ENCODE peak calls at places on chromosome 3, in eight cellular contexts. One of them, this sample, is unnamed. For H3K4me1, the result is how much of the 10 kb centered on the place peaks cover.

GRCh38 chr3:133591271-133591742 is 17.8 kb downstream of the CDV3 start:
- DNase-seq in neural progenitor cell: no peak
- DNase-seq in tibial artery: no peak
- DNase-seq in IMR-90: peak
- DNase-seq in colonic mucosa: no peak
- DNase-seq in breast epithelium: no peak
- DNase-seq in fibroblast of lung: peak
- DNase-seq in GM23248: peak
- DNase-seq in this sample: peak

GRCh38 chr3:27596334-27596841 is 112.2 kb upstream of the SLC4A7 start:
- DNase-seq in neural progenitor cell: no peak
- DNase-seq in tibial artery: no peak
- DNase-seq in IMR-90: peak
- DNase-seq in colonic mucosa: peak
- DNase-seq in breast epithelium: no peak
- DNase-seq in fibroblast of lung: peak
- DNase-seq in GM23248: peak
- DNase-seq in this sample: no peak

GRCh38 chr3:150215616-150216015 is 192.5 kb upstream of the TSC22D2 start:
- DNase-seq in neural progenitor cell: no peak
- DNase-seq in tibial artery: no peak
- DNase-seq in IMR-90: peak
- DNase-seq in colonic mucosa: no peak
- DNase-seq in breast epithelium: no peak
- DNase-seq in fibroblast of lung: peak
- DNase-seq in GM23248: no peak
- DNase-seq in this sample: no peak

GRCh38 chr3:105334138-105334882 is 32.4 kb upstream of the ALCAM start:
- DNase-seq in neural progenitor cell: no peak
- DNase-seq in tibial artery: no peak
- DNase-seq in IMR-90: peak
- DNase-seq in colonic mucosa: no peak
- DNase-seq in breast epithelium: no peak
- DNase-seq in fibroblast of lung: peak
- DNase-seq in GM23248: peak
- DNase-seq in this sample: no peak

GRCh38 chr3:55362206-55362960 is 124.7 kb downstream of the WNT5A start:
- DNase-seq in neural progenitor cell: no peak
- DNase-seq in tibial artery: no peak
- DNase-seq in IMR-90: peak
- DNase-seq in colonic mucosa: no peak
- DNase-seq in breast epithelium: no peak
- DNase-seq in fibroblast of lung: peak
- DNase-seq in GM23248: peak
- DNase-seq in this sample: no peak

GRCh38 chr3:61954097-61954528 is 392.7 kb downstream of the PTPRG start:
- DNase-seq in neural progenitor cell: no peak
- DNase-seq in tibial artery: no peak
- DNase-seq in IMR-90: peak
- DNase-seq in colonic mucosa: no peak
- DNase-seq in breast epithelium: no peak
- DNase-seq in fibroblast of lung: peak
- DNase-seq in GM23248: peak
- DNase-seq in this sample: peak

GRCh38 chr3:48652923-48653715 is 9.6 kb downstream of the CELSR3 start:
- DNase-seq in neural progenitor cell: no peak
- DNase-seq in tibial artery: no peak
- DNase-seq in IMR-90: no peak
- DNase-seq in colonic mucosa: no peak
- DNase-seq in breast epithelium: no peak
- DNase-seq in fibroblast of lung: no peak
- DNase-seq in GM23248: no peak
- DNase-seq in this sample: no peak

GRCh38 chr3:73623996-73624362 is 762 bp downstream of the PDZRN3 start:
- DNase-seq in neural progenitor cell: peak
- DNase-seq in tibial artery: peak
- DNase-seq in IMR-90: peak
- DNase-seq in colonic mucosa: peak
- DNase-seq in breast epithelium: no peak
- DNase-seq in fibroblast of lung: peak
- DNase-seq in GM23248: peak
- DNase-seq in this sample: no peak

GRCh38 chr3:188133646-188134045 is 20.3 kb upstream of the LPP start:
- DNase-seq in neural progenitor cell: no peak
- DNase-seq in tibial artery: no peak
- DNase-seq in IMR-90: peak
- DNase-seq in colonic mucosa: no peak
- DNase-seq in breast epithelium: no peak
- DNase-seq in fibroblast of lung: peak
- DNase-seq in GM23248: peak
- DNase-seq in this sample: peak

GRCh38 chr3:100089802-100090668 is 24.3 kb downstream of the FILIP1L start:
- DNase-seq in neural progenitor cell: peak
- DNase-seq in tibial artery: no peak
- DNase-seq in IMR-90: peak
- DNase-seq in colonic mucosa: no peak
- DNase-seq in breast epithelium: no peak
- DNase-seq in fibroblast of lung: peak
- DNase-seq in GM23248: peak
- DNase-seq in this sample: peak

GRCh38 chr3:119695480-119695879 is 7.3 kb upstream of the CFAP91 start:
- DNase-seq in neural progenitor cell: no peak
- DNase-seq in tibial artery: no peak
- DNase-seq in IMR-90: peak
- DNase-seq in colonic mucosa: no peak
- DNase-seq in breast epithelium: no peak
- DNase-seq in fibroblast of lung: no peak
- DNase-seq in GM23248: peak
- DNase-seq in this sample: peak

GRCh38 chr3:96000963-96001362 is 813.4 kb upstream of the EPHA6 start:
- DNase-seq in neural progenitor cell: peak
- DNase-seq in tibial artery: no peak
- DNase-seq in IMR-90: no peak
- DNase-seq in colonic mucosa: peak
- DNase-seq in breast epithelium: no peak
- DNase-seq in fibroblast of lung: no peak
- DNase-seq in GM23248: no peak
- DNase-seq in this sample: no peak

DNA sequence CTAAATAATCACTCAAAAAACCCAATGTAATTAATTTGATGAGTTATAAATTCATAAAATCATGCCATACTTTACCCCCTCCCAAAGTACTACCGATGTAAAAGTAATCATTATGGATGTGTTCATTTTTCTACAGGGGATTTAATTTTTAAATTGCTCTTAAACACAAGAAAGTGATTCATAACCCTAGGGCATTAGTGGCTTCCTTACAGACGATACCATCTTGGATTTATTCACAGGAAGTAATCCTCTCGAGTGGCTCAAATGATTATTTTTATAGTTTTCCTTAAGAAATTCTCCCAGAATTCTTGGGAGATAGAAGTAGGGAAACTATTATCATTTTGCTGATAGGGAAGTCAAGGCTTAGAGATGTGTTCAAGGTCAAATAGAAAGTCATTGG is 80.9 kb downstream of the PEX5L start:
- DNase-seq in neural progenitor cell: no peak
- DNase-seq in tibial artery: no peak
- DNase-seq in IMR-90: no peak
- DNase-seq in colonic mucosa: no peak
- DNase-seq in breast epithelium: no peak
- DNase-seq in fibroblast of lung: no peak
- DNase-seq in GM23248: no peak
- DNase-seq in this sample: no peak
- H3K4me1 ChIP-seq in neural progenitor cell: under half
- H3K4me1 ChIP-seq in tibial artery: under half
- H3K4me1 ChIP-seq in IMR-90: under half
- H3K4me1 ChIP-seq in colonic mucosa: under half
- H3K4me1 ChIP-seq in breast epithelium: under half
- H3K4me1 ChIP-seq in fibroblast of lung: under half
- H3K4me1 ChIP-seq in GM23248: under half
- H3K4me1 ChIP-seq in this sample: under half

GRCh38 chr3:127387119-127387518 is 99.3 kb upstream of the PRR20G start:
- DNase-seq in neural progenitor cell: no peak
- DNase-seq in tibial artery: no peak
- DNase-seq in IMR-90: no peak
- DNase-seq in colonic mucosa: no peak
- DNase-seq in breast epithelium: no peak
- DNase-seq in fibroblast of lung: no peak
- DNase-seq in GM23248: no peak
- DNase-seq in this sample: no peak

GRCh38 chr3:127389415-127389814 is 101.6 kb upstream of the PRR20G start:
- DNase-seq in neural progenitor cell: no peak
- DNase-seq in tibial artery: no peak
- DNase-seq in IMR-90: no peak
- DNase-seq in colonic mucosa: no peak
- DNase-seq in breast epithelium: no peak
- DNase-seq in fibroblast of lung: peak
- DNase-seq in GM23248: peak
- DNase-seq in this sample: no peak

GRCh38 chr3:127387556-127388153 is 99.8 kb upstream of the PRR20G start:
- DNase-seq in neural progenitor cell: no peak
- DNase-seq in tibial artery: no peak
- DNase-seq in IMR-90: no peak
- DNase-seq in colonic mucosa: no peak
- DNase-seq in breast epithelium: no peak
- DNase-seq in fibroblast of lung: no peak
- DNase-seq in GM23248: no peak
- DNase-seq in this sample: no peak

GRCh38 chr3:127389913-127390312 is 102.1 kb upstream of the PRR20G start:
- DNase-seq in neural progenitor cell: no peak
- DNase-seq in tibial artery: no peak
- DNase-seq in IMR-90: no peak
- DNase-seq in colonic mucosa: no peak
- DNase-seq in breast epithelium: no peak
- DNase-seq in fibroblast of lung: no peak
- DNase-seq in GM23248: no peak
- DNase-seq in this sample: no peak

GRCh38 chr3:127388412-127388811 is 100.6 kb upstream of the PRR20G start:
- DNase-seq in neural progenitor cell: no peak
- DNase-seq in tibial artery: no peak
- DNase-seq in IMR-90: no peak
- DNase-seq in colonic mucosa: no peak
- DNase-seq in breast epithelium: no peak
- DNase-seq in fibroblast of lung: no peak
- DNase-seq in GM23248: no peak
- DNase-seq in this sample: no peak
- H3K4me1 ChIP-seq in neural progenitor cell: under half
- H3K4me1 ChIP-seq in tibial artery: under half
- H3K4me1 ChIP-seq in IMR-90: under half
- H3K4me1 ChIP-seq in colonic mucosa: under half
- H3K4me1 ChIP-seq in breast epithelium: under half
- H3K4me1 ChIP-seq in fibroblast of lung: under half
- H3K4me1 ChIP-seq in GM23248: under half
- H3K4me1 ChIP-seq in this sample: under half

DNA sequence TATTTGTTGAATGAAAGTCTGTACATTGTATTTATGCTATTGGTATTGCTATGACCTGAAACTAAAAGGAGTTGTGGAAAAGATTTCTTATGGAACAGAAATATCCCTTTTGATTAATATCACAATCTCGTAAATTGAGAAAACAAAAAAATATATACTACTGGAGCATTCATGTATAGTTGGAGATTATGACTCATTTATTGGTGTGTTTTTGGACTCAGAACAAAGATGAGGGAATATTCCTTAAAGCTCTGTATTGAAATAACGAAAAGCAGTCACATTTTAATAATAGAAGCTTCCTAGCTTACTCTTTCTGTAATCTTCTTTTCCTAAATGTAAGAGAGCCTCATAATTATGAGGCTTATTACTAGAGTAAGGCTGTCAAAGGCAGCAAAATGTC is 14.3 kb downstream of the CTNNB1 start:
- DNase-seq in neural progenitor cell: no peak
- DNase-seq in tibial artery: no peak
- DNase-seq in IMR-90: no peak
- DNase-seq in colonic mucosa: no peak
- DNase-seq in breast epithelium: no peak
- DNase-seq in fibroblast of lung: no peak
- DNase-seq in GM23248: peak
- DNase-seq in this sample: no peak
- H3K4me1 ChIP-seq in neural progenitor cell: under half
- H3K4me1 ChIP-seq in tibial artery: half or more
- H3K4me1 ChIP-seq in IMR-90: under half
- H3K4me1 ChIP-seq in colonic mucosa: under half
- H3K4me1 ChIP-seq in breast epithelium: under half
- H3K4me1 ChIP-seq in fibroblast of lung: under half
- H3K4me1 ChIP-seq in GM23248: under half
- H3K4me1 ChIP-seq in this sample: under half

GRCh38 chr3:126459763-126460127 is 15.9 kb downstream of the ZXDC start:
- DNase-seq in neural progenitor cell: no peak
- DNase-seq in tibial artery: no peak
- DNase-seq in IMR-90: no peak
- DNase-seq in colonic mucosa: no peak
- DNase-seq in breast epithelium: no peak
- DNase-seq in fibroblast of lung: no peak
- DNase-seq in GM23248: no peak
- DNase-seq in this sample: peak

GRCh38 chr3:126459111-126459762 is 16.5 kb downstream of the ZXDC start:
- DNase-seq in neural progenitor cell: no peak
- DNase-seq in tibial artery: no peak
- DNase-seq in IMR-90: no peak
- DNase-seq in colonic mucosa: no peak
- DNase-seq in breast epithelium: no peak
- DNase-seq in fibroblast of lung: no peak
- DNase-seq in GM23248: no peak
- DNase-seq in this sample: no peak

GRCh38 chr3:126463521-126463920 is 12.2 kb downstream of the ZXDC start:
- DNase-seq in neural progenitor cell: no peak
- DNase-seq in tibial artery: no peak
- DNase-seq in IMR-90: no peak
- DNase-seq in colonic mucosa: no peak
- DNase-seq in breast epithelium: no peak
- DNase-seq in fibroblast of lung: no peak
- DNase-seq in GM23248: no peak
- DNase-seq in this sample: peak

GRCh38 chr3:126461450-126462070 is 14.1 kb downstream of the ZXDC start:
- DNase-seq in neural progenitor cell: no peak
- DNase-seq in tibial artery: no peak
- DNase-seq in IMR-90: no peak
- DNase-seq in colonic mucosa: no peak
- DNase-seq in breast epithelium: no peak
- DNase-seq in fibroblast of lung: no peak
- DNase-seq in GM23248: no peak
- DNase-seq in this sample: no peak

DNA sequence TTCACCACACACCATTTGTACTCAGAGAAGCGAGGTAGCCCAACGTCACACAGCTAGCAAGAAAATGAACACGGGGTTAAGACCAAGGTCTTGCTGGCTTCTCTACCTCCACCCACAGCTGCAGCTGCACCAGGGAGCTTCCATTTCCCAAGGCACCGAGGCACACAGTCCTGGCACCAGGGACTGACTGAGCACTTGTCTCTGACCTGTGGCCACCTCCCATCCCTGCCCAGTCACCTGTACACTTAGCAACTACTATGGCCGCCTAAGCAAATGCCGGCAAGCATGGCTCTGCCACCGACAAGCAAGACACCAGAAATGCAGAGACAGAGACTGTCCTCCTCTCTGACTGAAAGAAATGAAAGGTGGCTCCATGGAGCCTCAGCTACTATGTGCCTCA is 15.3 kb downstream of the ZXDC start:
- DNase-seq in neural progenitor cell: no peak
- DNase-seq in tibial artery: no peak
- DNase-seq in IMR-90: no peak
- DNase-seq in colonic mucosa: no peak
- DNase-seq in breast epithelium: no peak
- DNase-seq in fibroblast of lung: no peak
- DNase-seq in GM23248: no peak
- DNase-seq in this sample: peak
- H3K4me1 ChIP-seq in neural progenitor cell: under half
- H3K4me1 ChIP-seq in tibial artery: under half
- H3K4me1 ChIP-seq in IMR-90: under half
- H3K4me1 ChIP-seq in colonic mucosa: under half
- H3K4me1 ChIP-seq in breast epithelium: under half
- H3K4me1 ChIP-seq in fibroblast of lung: under half
- H3K4me1 ChIP-seq in GM23248: under half
- H3K4me1 ChIP-seq in this sample: under half